ENCODE peak calls at places on chromosomes 3 and 15, in six cellular contexts. N, U, T, H, I and C are unnamed samples.

GRCh38 chr3:124140751-124141150 is 148.8 kb upstream of the ROPN1 start:
- DNase-seq in U (no peak), N (no peak), T (no peak), I (no peak), H (no peak), C (no peak)

GRCh38 chr3:159364511-159364910 is 562.7 kb downstream of the MFSD1 start:
- DNase-seq in H (no peak), I (no peak), T (no peak), N (no peak), U (no peak), C (no peak)

GRCh38 chr3:32120480-32120879 is 14.1 kb downstream of the GPD1L start:
- DNase-seq in H (no peak), N (no peak), I (no peak), T (no peak), U (no peak), C (no peak)

GRCh38 chr15:62782100-62782791 is 260.3 kb upstream of the TPM1 start:
- DNase-seq in U (no peak), N (peak), T (peak), H (peak), I (peak), C (peak)

GRCh38 chr3:171967932-171968678 is 71.3 kb upstream of the FNDC3B start:
- DNase-seq in H (no peak), T (no peak), U (no peak), N (no peak), I (no peak), C (no peak)

GRCh38 chr3:14699643-14700042 is 24.7 kb downstream of the C3orf20 start:
- DNase-seq in U (no peak), T (no peak), H (peak), I (no peak), N (no peak), C (no peak)

GRCh38 chr3:53842436-53843194 is 3.6 kb downstream of the CHDH start:
- DNase-seq in U (no peak), N (peak), I (peak), H (no peak), T (peak), C (peak)

GRCh38 chr3:53495091-53495517 is 693 bp downstream of the CACNA1D start:
- DNase-seq in I (no peak), T (no peak), N (no peak), H (no peak), U (no peak), C (peak)

GRCh38 chr3:188439080-188439479 is 285.1 kb downstream of the LPP start:
- DNase-seq in I (no peak), T (no peak), U (no peak), H (no peak), N (no peak), C (no peak)

GRCh38 chr3:37770938-37771918 is 90.5 kb upstream of the CTDSPL start:
- DNase-seq in H (peak), I (no peak), T (no peak), N (peak), U (no peak), C (peak)

GRCh38 chr3:187367561-187368103 is 553 bp upstream of the RTP4 start:
- DNase-seq in N (peak), U (peak), I (no peak), H (peak), T (peak), C (no peak)

GRCh38 chr15:76368135-76368588 is 31.6 kb downstream of the ISL2 start:
- DNase-seq in T (no peak), I (no peak), H (no peak), N (no peak), U (no peak), C (no peak)

GRCh38 chr3:37291275-37291700 is 116.9 kb upstream of the LRRFIP2 start:
- DNase-seq in T (no peak), I (no peak), H (no peak), U (no peak), N (no peak), C (no peak)

GRCh38 chr15:51721199-51721960 is 16.1 kb downstream of the LYSMD2 start:
- DNase-seq in N (no peak), H (no peak), U (no peak), T (no peak), I (no peak), C (no peak)